ENCODE peak calls at places on chromosome 1, in seven cellular contexts. J, M, U, I, N, C and L are unnamed samples. For H3K4me1, the result is how much of the 10 kb centered on the place peaks cover.

GRCh38 chr1:187236145-187236544 is 407.4 kb downstream of the PLA2G4A start:
- DNase-seq in N (no peak), J (no peak), I (no peak), C (no peak), U (no peak), M (no peak), L (no peak)

GRCh38 chr1:158329300-158329699 is 2.0 kb downstream of the CD1B start:
- DNase-seq in M (no peak), I (no peak), U (no peak), C (no peak), J (no peak), N (no peak), L (no peak)

GRCh38 chr1:63857478-63857877 is 83.7 kb downstream of the ROR1 start:
- DNase-seq in M (no peak), C (no peak), N (no peak), J (no peak), U (no peak), I (no peak), L (no peak)

GRCh38 chr1:227788279-227789041 is 27.0 kb upstream of the PRSS38 start:
- DNase-seq in N (peak), J (no peak), M (no peak), C (peak), U (peak), I (no peak), L (peak)

GRCh38 chr1:227732586-227733308 is 2.4 kb downstream of the JMJD4 start:
- DNase-seq in U (no peak), C (no peak), J (no peak), M (no peak), N (no peak), I (no peak), L (no peak)

GRCh38 chr1:84721152-84721551 is 30.9 kb upstream of the SSX2IP start:
- DNase-seq in C (no peak), I (no peak), N (no peak), M (peak), J (no peak), U (peak), L (no peak)

GRCh38 chr1:22157359-22157966 is 14.6 kb upstream of the WNT4 start:
- DNase-seq in C (no peak), J (no peak), I (no peak), N (no peak), U (no peak), M (no peak), L (no peak)

GRCh38 chr1:203648281-203648680 is 21.6 kb downstream of the ATP2B4 start:
- DNase-seq in U (no peak), J (no peak), I (no peak), N (no peak), M (no peak), C (no peak), L (no peak)

GRCh38 chr1:166489670-166490436 is 323.1 kb upstream of the FAM78B start:
- DNase-seq in N (peak), J (peak), M (no peak), I (no peak), C (peak), U (no peak), L (no peak)

GRCh38 chr1:231163831-231164427 is 2.1 kb downstream of the TRIM67 start:
- DNase-seq in U (no peak), C (no peak), M (no peak), N (no peak), I (no peak), J (no peak), L (no peak)

GRCh38 chr1:113199718-113200455 is 126.9 kb downstream of the LRIG2 start:
- DNase-seq in U (no peak), C (no peak), I (no peak), N (no peak), J (no peak), M (no peak), L (no peak)

GRCh38 chr1:119564548-119564947 is 57.5 kb downstream of the HSD3B1 start:
- DNase-seq in N (no peak), U (no peak), J (no peak), I (no peak), C (no peak), M (no peak), L (no peak)

GRCh38 chr1:218347316-218347712 is 2.2 kb downstream of the TGFB2 start:
- DNase-seq in I (no peak), C (peak), U (peak), M (peak), J (no peak), N (no peak), L (no peak)

GRCh38 chr1:20366076-20366765 is 75.5 kb downstream of the VWA5B1 start:
- DNase-seq in J (peak), I (no peak), U (peak), N (peak), M (peak), C (no peak), L (no peak)

GRCh38 chr1:235304549-235305451 is 23.2 kb downstream of the ARID4B start:
- DNase-seq in N (no peak), C (no peak), I (no peak), U (no peak), M (peak), J (no peak), L (no peak)

GRCh38 chr1:151822404-151822803 is 9.2 kb downstream of the RORC start:
- DNase-seq in C (no peak), N (no peak), U (no peak), M (no peak), J (no peak), I (no peak), L (no peak)

GRCh38 chr1:179325836-179326235 is 32.2 kb downstream of the SOAT1 start:
- DNase-seq in M (no peak), N (no peak), J (no peak), U (no peak), C (no peak), I (no peak), L (no peak)

GRCh38 chr1:225603538-225604354 is 49.2 kb downstream of the ENAH start:
- DNase-seq in M (peak), J (no peak), U (no peak), I (no peak), C (peak), N (no peak), L (no peak)

GRCh38 chr1:208475951-208476824 is 232.0 kb upstream of the PLXNA2 start:
- DNase-seq in C (no peak), U (peak), J (peak), N (no peak), I (no peak), M (peak), L (no peak)

GRCh38 chr1:53481456-53481855 is 22.3 kb downstream of the DMRTB1 start:
- DNase-seq in C (no peak), U (no peak), I (no peak), J (no peak), N (no peak), M (no peak), L (no peak)

GRCh38 chr1:46493316-46494032 is 3.8 kb downstream of the DMBX1 start:
- DNase-seq in U (no peak), N (no peak), C (no peak), M (no peak), I (no peak), J (no peak), L (no peak)

GRCh38 chr1:52356818-52357355 is 9.1 kb downstream of the CC2D1B start:
- DNase-seq in M (no peak), N (no peak), C (no peak), U (no peak), I (no peak), J (no peak), L (no peak)

GRCh38 chr1:109256085-109256484 is 6.7 kb downstream of the CELSR2 start:
- DNase-seq in I (no peak), C (no peak), J (no peak), N (no peak), U (no peak), M (no peak), L (no peak)

GRCh38 chr1:24286246-24287010 is 32.7 kb upstream of the GRHL3 start:
- DNase-seq in N (no peak), U (no peak), J (no peak), I (no peak), C (peak), M (no peak), L (no peak)

GRCh38 chr1:24284156-24284471 is 35.0 kb upstream of the GRHL3 start:
- DNase-seq in I (no peak), C (no peak), M (no peak), N (no peak), U (no peak), J (no peak), L (no peak)

GRCh38 chr1:24282491-24282890 is 36.7 kb upstream of the GRHL3 start:
- DNase-seq in U (no peak), I (no peak), C (no peak), J (no peak), N (no peak), M (no peak), L (no peak)

GRCh38 chr1:24283326-24284155 is 35.6 kb upstream of the GRHL3 start:
- DNase-seq in C (peak), U (peak), J (no peak), N (peak), I (no peak), M (peak), L (peak)

DNA sequence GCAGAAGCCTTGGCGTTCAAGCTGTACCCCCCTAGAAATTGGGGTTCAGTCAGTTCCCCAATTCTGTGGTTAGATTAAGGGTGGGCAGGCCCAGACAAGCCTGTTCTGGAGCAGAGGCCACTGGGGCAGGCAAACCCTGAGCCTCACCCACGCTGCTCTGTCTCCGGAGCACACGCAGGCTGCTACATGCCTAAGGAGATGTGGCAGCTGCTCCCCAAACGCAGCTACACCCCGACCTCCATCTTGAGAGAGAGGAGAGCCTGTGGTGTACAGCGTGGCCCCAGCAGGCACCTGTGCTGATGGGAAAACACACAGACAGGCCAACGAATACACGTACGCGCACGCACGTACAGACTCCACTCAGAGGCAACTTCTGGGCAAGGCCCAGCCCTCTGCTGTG is 33.9 kb upstream of the GRHL3 start:
- DNase-seq in J (no peak), U (no peak), N (no peak), C (no peak), M (no peak), I (no peak), L (no peak)
- H3K4me1 ChIP-seq in J (under half), U (under half), N (under half), C (half or more), M (under half), I (under half), L (under half)

GRCh38 chr1:78493456-78493855 is 2.7 kb downstream of the PTGFR start:
- DNase-seq in C (no peak), J (no peak), N (no peak), U (no peak), I (no peak), M (peak), L (no peak)
- H3K4me3 ChIP-seq in C (no peak), J (no peak), N (no peak), U (no peak), I (peak), M (no peak), L (peak)

GRCh38 chr1:106523448-106523847 is 533.0 kb upstream of the PRMT6 start:
- DNase-seq in I (no peak), U (no peak), N (no peak), J (no peak), M (no peak), C (no peak), L (no peak)
- H3K27ac ChIP-seq in I (no peak), U (no peak), N (no peak), J (no peak), M (no peak), C (no peak), L (no peak)

GRCh38 chr1:164619006-164619784 is 60.2 kb downstream of the PBX1 start:
- DNase-seq in U (no peak), J (no peak), I (no peak), C (no peak), M (no peak), N (no peak), L (no peak)
- H3K4me1 ChIP-seq in U (under half), J (under half), I (under half), C (under half), M (half or more), N (under half), L (under half)